ENCODE peak calls at places on chromosomes 3 and 15, in seven cellular contexts. B is stomach, D is heart left ventricle, E is right lobe of liver, H is upper lobe of left lung, A is endothelial cell of umbilical vein, T is uterus. K is an unnamed sample.

GRCh38 chr3:160330111-160330510 is 68.9 kb downstream of the IFT80 start:
- DNase-seq in A (no peak), B (no peak), D (no peak), T (no peak), E (no peak), H (no peak), K (no peak)

GRCh38 chr3:139309880-139310279 is 33.9 kb upstream of the MRPS22 start:
- DNase-seq in B (no peak), A (no peak), E (no peak), D (no peak), T (no peak), H (no peak), K (peak; percentile 67)

GRCh38 chr3:35677797-35678196 is 38.5 kb downstream of the ARPP21 start:
- DNase-seq in E (no peak), A (no peak), T (no peak), D (no peak), B (no peak), H (no peak), K (no peak)

GRCh38 chr3:50267280-50267913 is 1.6 kb upstream of the SEMA3B start:
- DNase-seq in H (peak; percentile 92), T (peak; percentile 74), D (peak; percentile 89), B (peak; percentile 87), E (no peak), A (no peak), K (no peak)

GRCh38 chr3:152258448-152259302 is 10.1 kb upstream of the MBNL1 start:
- DNase-seq in T (peak; percentile 73), A (peak; percentile 88), E (peak; percentile 54), D (peak; percentile 60), B (peak; percentile 35), H (no peak), K (peak; percentile 77)

GRCh38 chr15:96102631-96103030 is 227.9 kb upstream of the NR2F2 start:
- DNase-seq in H (no peak), B (no peak), E (no peak), D (no peak), T (no peak), A (no peak), K (no peak)

GRCh38 chr3:27633224-27633545 is 88.9 kb downstream of the EOMES start:
- DNase-seq in B (no peak), D (no peak), H (no peak), T (no peak), E (no peak), A (no peak), K (no peak)

GRCh38 chr3:165753560-165753959 is 83.7 kb downstream of the BCHE start:
- DNase-seq in B (no peak), A (peak; percentile 53), H (no peak), E (no peak), T (no peak), D (no peak), K (no peak)

GRCh38 chr3:107404727-107405519 is 27.7 kb downstream of the CCDC54 start:
- DNase-seq in D (no peak), E (no peak), A (no peak), T (no peak), B (no peak), H (no peak), K (no peak)

GRCh38 chr3:177883957-177884356 is 652.3 kb upstream of the KCNMB2 start:
- DNase-seq in D (no peak), H (no peak), B (no peak), T (no peak), A (no peak), E (no peak), K (no peak)

GRCh38 chr3:114389156-114389555 is 95.3 kb downstream of the TIGIT start:
- DNase-seq in D (no peak), A (no peak), E (no peak), T (no peak), B (no peak), H (no peak), K (no peak)

GRCh38 chr15:45572627-45573026 is 14.6 kb upstream of the BLOC1S6 start:
- DNase-seq in B (no peak), E (no peak), A (no peak), T (no peak), D (no peak), H (no peak), K (no peak)

GRCh38 chr3:5217824-5218595 is 30.5 kb downstream of the EDEM1 start:
- DNase-seq in T (no peak), H (no peak), A (no peak), B (no peak), D (peak; percentile 29), E (no peak), K (no peak)

GRCh38 chr3:130537609-130538304 is 20.8 kb downstream of the COL6A6 start:
- DNase-seq in A (no peak), T (no peak), H (no peak), D (no peak), E (no peak), B (no peak), K (no peak)

GRCh38 chr15:80176443-80176842 is 23.6 kb downstream of the FAH start:
- DNase-seq in A (no peak), H (no peak), B (peak; percentile 64), T (no peak), D (no peak), E (peak; percentile 81), K (peak; percentile 55)

GRCh38 chr3:11476814-11477213 is 166.9 kb downstream of the VGLL4 start:
- DNase-seq in E (no peak), H (no peak), B (no peak), D (no peak), T (no peak), A (peak; percentile 75), K (no peak)

GRCh38 chr3:44065311-44065710 is 176.4 kb upstream of the TOPAZ1 start:
- DNase-seq in H (no peak), E (no peak), A (no peak), D (peak; percentile 34), B (peak; percentile 36), T (no peak), K (peak; percentile 16)

GRCh38 chr15:39860200-39860599 is 59.9 kb downstream of the GPR176 start:
- DNase-seq in T (no peak), A (no peak), B (no peak), E (no peak), H (no peak), D (no peak), K (peak; percentile 27)

GRCh38 chr3:31634485-31634884 is 101.8 kb downstream of the STT3B start:
- DNase-seq in T (no peak), A (no peak), B (no peak), E (no peak), H (no peak), D (no peak), K (no peak)

GRCh38 chr3:177385831-177386301 is 188.6 kb upstream of the TBL1XR1 start:
- DNase-seq in B (no peak), T (no peak), H (no peak), E (no peak), D (no peak), A (peak; percentile 5), K (no peak)

GRCh38 chr3:190321789-190322603 is at the start of gene CLDN1:
- DNase-seq in B (peak; percentile 85), E (peak; percentile 90), T (peak; percentile 82), D (peak; percentile 82), H (peak; percentile 95), A (peak; percentile 67), K (peak; percentile 90)

GRCh38 chr3:79019924-79020173 is 747.9 kb downstream of the ROBO1 start:
- DNase-seq in H (no peak), D (no peak), B (no peak), T (no peak), E (no peak), A (no peak), K (no peak)

GRCh38 chr3:79018671-79019136 is 749.1 kb downstream of the ROBO1 start:
- DNase-seq in D (peak; percentile 61), B (peak; percentile 49), H (peak; percentile 91), T (peak; percentile 33), A (peak; percentile 54), E (peak; percentile 31), K (peak; percentile 64)

GRCh38 chr3:79015854-79016253 is 751.9 kb downstream of the ROBO1 start:
- DNase-seq in H (no peak), T (no peak), E (no peak), D (no peak), A (no peak), B (no peak), K (no peak)

GRCh38 chr3:79016587-79017380 is 751.0 kb downstream of the ROBO1 start:
- DNase-seq in A (no peak), B (no peak), H (no peak), E (no peak), D (no peak), T (no peak), K (no peak)

GRCh38 chr3:79019137-79019923 is 748.5 kb downstream of the ROBO1 start:
- DNase-seq in D (peak; percentile 78), H (peak; percentile 82), B (peak; percentile 77), T (peak; percentile 80), E (peak; percentile 58), A (peak; percentile 81), K (peak; percentile 86)
- TF ChIP-seq POLR2A in D (no peak), H (no peak), B (no peak), T (peak; percentile 59), E (peak; percentile 40), A (peak; percentile 54), K (peak; percentile 58)

DNA sequence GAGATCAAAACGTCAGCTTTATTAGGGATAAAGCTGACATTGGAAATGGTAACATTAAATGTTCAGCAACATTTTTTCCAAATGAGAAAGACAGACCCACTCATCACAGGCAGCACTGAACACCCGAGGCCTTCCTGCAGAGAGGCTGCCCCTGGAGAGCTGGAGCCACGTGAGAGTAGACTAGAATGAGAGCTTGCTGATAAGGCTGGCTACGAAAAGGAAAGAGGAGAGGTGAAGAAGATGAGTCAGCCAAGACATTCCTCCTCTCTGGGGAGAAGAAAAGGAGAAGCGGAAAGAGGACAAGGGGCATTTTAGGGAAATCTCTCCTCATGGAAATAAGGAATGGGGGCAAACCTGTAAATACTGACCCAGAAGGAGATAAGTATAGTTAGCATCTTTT is 7.3 kb downstream of the CYP19A1 start:
- DNase-seq in B (no peak), E (no peak), D (no peak), T (no peak), A (no peak), H (no peak), K (no peak)
- H3K27me3 ChIP-seq in B (no peaks in the 10 kb centered on the region), E (no peaks in the 10 kb centered on the region), D (no peaks in the 10 kb centered on the region), T (no peaks in the 10 kb centered on the region), A (peaks cover 87% of the 10 kb centered on the region), H (no peaks in the 10 kb centered on the region), K (no peaks in the 10 kb centered on the region)

GRCh38 chr3:123920383-123920782 is 36.3 kb upstream of the MYLK start:
- DNase-seq in E (no peak), B (no peak), T (no peak), A (no peak), H (no peak), D (no peak), K (no peak)
- H3K9me3 ChIP-seq in E (peaks cover 6% of the 10 kb centered on the region), B (peaks cover 19% of the 10 kb centered on the region), T (no peaks in the 10 kb centered on the region), A (no peaks in the 10 kb centered on the region), H (peaks cover 15% of the 10 kb centered on the region), D (no peaks in the 10 kb centered on the region), K (peaks cover 10% of the 10 kb centered on the region)

GRCh38 chr3:126540946-126541627 is 17.1 kb downstream of the CHST13 start:
- DNase-seq in E (peak; percentile 19), D (peak; percentile 17), B (no peak), H (peak; percentile 10), A (no peak), T (peak; percentile 5), K (peak; percentile 23)

GRCh38 chr3:126541628-126542339 is 16.9 kb downstream of the C3orf22 start:
- DNase-seq in T (no peak), D (peak; percentile 26), B (peak; percentile 9), H (peak; percentile 82), A (no peak), E (peak; percentile 16), K (peak; percentile 7)

GRCh38 chr3:126539558-126540250 is 15.7 kb downstream of the CHST13 start:
- DNase-seq in T (peak; percentile 5), H (peak; percentile 18), D (peak; percentile 15), B (no peak), A (no peak), E (peak; percentile 3), K (peak; percentile 3)

GRCh38 chr3:126538966-126539365 is 15.0 kb downstream of the CHST13 start:
- DNase-seq in T (no peak), E (peak; percentile 2), A (no peak), B (no peak), H (no peak), D (no peak), K (no peak)

GRCh38 chr3:126540342-126540849 is 16.4 kb downstream of the CHST13 start:
- DNase-seq in D (peak; percentile 38), A (peak; percentile 11), E (peak; percentile 51), T (peak; percentile 11), B (no peak), H (no peak), K (peak; percentile 68)
- TF ChIP-seq POLR2A in D (no peak), A (no peak), E (no peak), T (no peak), B (no peak), H (no peak), K (no peak)

K was measured in adrenal gland.